ENCODE peak calls at places on chromosomes 6 and 20, in eight cellular contexts. S is fibroblast of lung; F is uterus; A is kidney epithelial cell; O is CD8-positive, alpha-beta memory T cell; L is mesendoderm; K is mammary epithelial cell; G is CD8-positive, alpha-beta T cell. R is an unnamed sample.

GRCh38 chr6:149084761-149085574 is 232.5 kb upstream of the TAB2 start:
- DNase-seq in S (no peak), F (no peak), A (no peak), O (no peak), L (no peak), K (no peak), G (no peak), R (no peak)

GRCh38 chr6:146980900-146981329 is 223.3 kb upstream of the STXBP5 start:
- DNase-seq in S (no peak), F (no peak), A (no peak), O (no peak), L (no peak), K (no peak), G (no peak), R (no peak)

GRCh38 chr20:44884907-44885391 is 556 bp upstream of the YWHAB start:
- DNase-seq in S (no peak), F (no peak), A (no peak), O (no peak), L (no peak), K (no peak), G (no peak), R (no peak)

GRCh38 chr6:161922631-161923119 is 648.8 kb upstream of the AGPAT4 start:
- DNase-seq in S (peak; percentile 87), F (no peak), A (peak; percentile 43), O (no peak), L (peak; percentile 84), K (peak; percentile 19), G (no peak), R (peak; percentile 62)

GRCh38 chr6:18997375-18997826 is 610.3 kb downstream of the RNF144B start:
- DNase-seq in S (peak; percentile 65), F (no peak), A (peak; percentile 19), O (no peak), L (peak; percentile 81), K (peak; percentile 40), G (no peak), R (no peak)

GRCh38 chr20:723756-724155 is 44.5 kb downstream of the SLC52A3 start:
- DNase-seq in S (no peak), F (no peak), A (no peak), O (no peak), L (no peak), K (peak; percentile 66), G (no peak), R (peak; percentile 25)

GRCh38 chr20:431012-431904 is 23.2 kb downstream of the RBCK1 start:
- DNase-seq in S (peak; percentile 77), F (peak; percentile 35), A (peak; percentile 56), O (peak; percentile 12), L (peak; percentile 87), K (peak; percentile 30), G (peak; percentile 32), R (peak; percentile 79)

GRCh38 chr20:4021905-4022304 is 6.5 kb upstream of the RNF24 start:
- DNase-seq in S (peak; percentile 34), F (no peak), A (no peak), O (no peak), L (peak; percentile 57), K (no peak), G (no peak), R (no peak)

GRCh38 chr6:20906938-20907337 is 372.7 kb downstream of the CDKAL1 start:
- DNase-seq in S (peak; percentile 98), F (no peak), A (no peak), O (no peak), L (no peak), K (peak; percentile 76), G (no peak), R (no peak)

GRCh38 chr6:96014846-96015245 is 928 bp upstream of the FUT9 start:
- DNase-seq in S (no peak), F (no peak), A (no peak), O (no peak), L (no peak), K (no peak), G (no peak), R (no peak)

GRCh38 chr6:96013531-96013930 is 2.2 kb upstream of the FUT9 start:
- DNase-seq in S (no peak), F (no peak), A (no peak), O (no peak), L (peak; percentile 55), K (no peak), G (no peak), R (no peak)

GRCh38 chr6:96015791-96016776 is at the start of gene FUT9:
- DNase-seq in S (no peak), F (no peak), A (peak; percentile 16), O (no peak), L (peak; percentile 82), K (no peak), G (no peak), R (no peak)

GRCh38 chr6:96016781-96017180 is 1.0 kb downstream of the FUT9 start:
- DNase-seq in S (no peak), F (no peak), A (no peak), O (no peak), L (peak; percentile 5), K (no peak), G (no peak), R (no peak)

GRCh38 chr6:96015321-96015790 is 418 bp upstream of the FUT9 start:
- DNase-seq in S (no peak), F (no peak), A (peak; percentile 19), O (no peak), L (peak; percentile 86), K (no peak), G (no peak), R (no peak)
- H3K4me3 ChIP-seq in S (no peak overlapping the region), F (no peak overlapping the region), A (peak overlapping the region; percentile 56), O (no peak overlapping the region), L (peak overlapping the region; percentile 47), K (no peak overlapping the region), G (no peak overlapping the region), R (no peak overlapping the region)

GRCh38 chr6:130895516-130895915 is 68.3 kb downstream of the SMLR1 start:
- DNase-seq in S (no peak), F (no peak), A (no peak), O (no peak), L (no peak), K (no peak), G (no peak), R (no peak)

GRCh38 chr6:130903007-130903406 is 75.8 kb downstream of the SMLR1 start:
- DNase-seq in S (no peak), F (no peak), A (no peak), O (no peak), L (no peak), K (no peak), G (no peak), R (no peak)

GRCh38 chr6:130896249-130896648 is 69.0 kb downstream of the SMLR1 start:
- DNase-seq in S (no peak), F (no peak), A (no peak), O (no peak), L (no peak), K (peak; percentile 63), G (no peak), R (peak; percentile 75)

GRCh38 chr6:130903602-130904001 is 76.4 kb downstream of the SMLR1 start:
- DNase-seq in S (no peak), F (no peak), A (no peak), O (no peak), L (no peak), K (no peak), G (no peak), R (no peak)

DNA sequence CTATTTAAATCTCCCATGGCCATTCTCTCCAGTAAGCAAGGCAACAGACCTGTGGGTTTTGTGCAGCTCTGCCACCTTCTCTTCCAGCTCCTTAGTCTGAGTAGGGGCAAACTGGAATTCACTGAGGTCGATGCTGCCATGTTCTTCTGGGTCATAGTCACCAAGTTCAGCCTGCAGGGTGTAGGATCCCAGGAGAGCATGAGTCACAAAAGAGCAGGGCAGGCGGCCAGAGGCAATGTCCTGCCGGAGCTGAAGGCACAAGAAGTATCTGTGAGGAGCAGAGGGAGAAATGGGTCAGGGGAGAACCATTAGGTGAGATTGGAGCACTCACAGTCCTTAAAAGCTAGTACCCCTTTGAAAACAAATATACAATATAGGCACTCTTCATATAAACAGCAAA is 73.7 kb downstream of the SMLR1 start:
- DNase-seq in S (peak; percentile 78), F (peak; percentile 24), A (no peak), O (no peak), L (peak; percentile 30), K (peak; percentile 62), G (no peak), R (peak; percentile 83)
- H3K36me3 ChIP-seq in S (peaks cover 4% of the 10 kb centered on the region), F (no peaks in the 10 kb centered on the region), A (no peaks in the 10 kb centered on the region), O (no peaks in the 10 kb centered on the region), L (no peaks in the 10 kb centered on the region), K (no peaks in the 10 kb centered on the region), G (no peaks in the 10 kb centered on the region), R (peaks cover 15% of the 10 kb centered on the region)

DNA sequence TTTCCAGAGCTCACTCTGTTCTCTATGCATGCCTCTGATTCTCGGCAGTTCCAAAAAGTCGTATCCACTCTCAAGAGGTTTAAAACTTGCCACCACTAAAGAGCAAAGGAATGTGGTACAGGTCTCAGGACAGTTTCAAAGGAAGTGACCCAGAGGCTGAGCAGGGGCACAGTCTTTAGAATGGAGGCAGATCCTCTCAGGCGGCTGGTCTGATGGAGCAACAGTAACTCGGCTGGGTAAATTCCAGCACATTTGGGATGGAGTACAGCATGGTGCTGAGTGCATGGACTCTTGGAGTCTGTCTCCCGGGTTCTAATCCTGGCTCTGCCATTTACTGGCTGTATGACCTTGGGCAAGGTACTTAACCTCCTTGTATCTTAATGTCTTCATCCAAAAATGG is 88.1 kb upstream of the BACH2 start:
- DNase-seq in S (no peak), F (no peak), A (no peak), O (no peak), L (peak; percentile 44), K (no peak), G (no peak), R (no peak)
- H3K4me3 ChIP-seq in S (no peak overlapping the region), F (no peak overlapping the region), A (no peak overlapping the region), O (no peak overlapping the region), L (no peak overlapping the region), K (no peak overlapping the region), G (no peak overlapping the region), R (no peak overlapping the region)

GRCh38 chr6:3697609-3698008 is 53.9 kb downstream of the PXDC1 start:
- DNase-seq in S (peak; percentile 94), F (no peak), A (no peak), O (no peak), L (no peak), K (peak; percentile 16), G (no peak), R (no peak)

GRCh38 chr6:3699231-3699630 is 52.3 kb downstream of the PXDC1 start:
- DNase-seq in S (no peak), F (no peak), A (no peak), O (no peak), L (no peak), K (no peak), G (no peak), R (no peak)

GRCh38 chr6:3698021-3698420 is 53.5 kb downstream of the PXDC1 start:
- DNase-seq in S (no peak), F (no peak), A (no peak), O (no peak), L (no peak), K (no peak), G (no peak), R (no peak)

GRCh38 chr6:3696525-3696924 is 55.0 kb downstream of the PXDC1 start:
- DNase-seq in S (peak; percentile 78), F (no peak), A (no peak), O (no peak), L (no peak), K (no peak), G (no peak), R (peak; percentile 56)

DNA sequence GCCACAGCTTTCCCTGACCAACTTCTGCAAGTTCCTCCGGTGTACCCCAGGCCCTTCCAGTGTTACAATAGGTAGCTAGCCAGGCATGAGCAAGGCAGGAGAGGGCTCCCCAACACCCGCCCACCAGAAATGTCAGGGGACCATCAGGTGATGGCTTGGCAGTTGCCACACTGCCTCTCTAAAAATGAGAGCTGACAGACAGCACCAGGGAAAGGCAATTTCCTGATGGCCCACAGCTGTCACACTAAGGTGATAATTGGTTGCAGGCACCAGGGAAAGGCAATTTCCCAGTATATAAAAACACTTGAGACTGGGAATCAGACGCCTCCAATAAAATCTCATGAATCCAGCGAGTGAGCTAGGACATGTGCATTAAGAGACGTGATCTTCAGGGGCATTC is 49.9 kb downstream of the PXDC1 start:
- DNase-seq in S (no peak), F (no peak), A (no peak), O (no peak), L (peak; percentile 20), K (no peak), G (no peak), R (no peak)
- H3K36me3 ChIP-seq in S (no peaks in the 10 kb centered on the region), F (no peaks in the 10 kb centered on the region), A (no peaks in the 10 kb centered on the region), O (no peaks in the 10 kb centered on the region), L (no peaks in the 10 kb centered on the region), K (no peaks in the 10 kb centered on the region), G (no peaks in the 10 kb centered on the region), R (no peaks in the 10 kb centered on the region)